ENCODE peak calls at places on chromosomes 3 and 15, in four cellular contexts. J, L, P and C are unnamed samples.

GRCh38 chr15:101501703-101502373 is 12.3 kb upstream of the PCSK6 start:
- DNase-seq in P (no peak), L (no peak), J (peak), C (no peak)

GRCh38 chr3:108283006-108283405 is 13.3 kb upstream of the HHLA2 start:
- DNase-seq in J (no peak), P (no peak), L (no peak), C (no peak)

GRCh38 chr15:25596644-25597562 is 158.1 kb upstream of the UBE3A start:
- DNase-seq in J (no peak), P (no peak), L (no peak), C (no peak)

GRCh38 chr15:68208641-68209240 is 3.6 kb upstream of the CALML4 start:
- DNase-seq in J (no peak), P (no peak), L (peak), C (peak)

GRCh38 chr3:196499807-196500524 is 3.6 kb downstream of the RNF168 start:
- DNase-seq in P (no peak), L (no peak), J (no peak), C (no peak)

GRCh38 chr15:32790352-32790999 is 72.7 kb downstream of the GREM1 start:
- DNase-seq in L (no peak), P (no peak), J (no peak), C (no peak)

GRCh38 chr3:52070724-52071621 is 14.6 kb upstream of the DUSP7 start:
- DNase-seq in J (peak), L (peak), P (no peak), C (no peak)

GRCh38 chr3:3991598-3991997 is 192.4 kb downstream of the LRRN1 start:
- DNase-seq in L (no peak), P (no peak), J (no peak), C (no peak)

GRCh38 chr3:127970966-127971592 is 56.0 kb downstream of the KBTBD12 start:
- DNase-seq in P (peak), L (no peak), J (no peak), C (no peak)

GRCh38 chr3:5317572-5317971 is 130.1 kb downstream of the EDEM1 start:
- DNase-seq in P (no peak), J (no peak), L (no peak), C (no peak)

GRCh38 chr3:16311960-16312451 is 47.0 kb downstream of the OXNAD1 start:
- DNase-seq in J (no peak), P (no peak), L (no peak), C (no peak)

GRCh38 chr15:74464216-74464615 is 3.3 kb upstream of the UBL7 start:
- DNase-seq in P (no peak), L (no peak), J (no peak), C (no peak)

GRCh38 chr15:42605281-42605744 is 29.9 kb downstream of the STARD9 start:
- DNase-seq in L (no peak), J (no peak), P (no peak), C (no peak)

GRCh38 chr15:90864507-90864906 is 3.9 kb upstream of the FURIN start:
- DNase-seq in P (no peak), J (no peak), L (no peak), C (no peak)

GRCh38 chr3:196268270-196269163 is 19.0 kb downstream of the PCYT1A start:
- DNase-seq in L (no peak), P (no peak), J (no peak), C (no peak)

GRCh38 chr3:190019020-190019419 is 101.7 kb downstream of the P3H2 start:
- DNase-seq in L (no peak), P (no peak), J (no peak), C (no peak)

GRCh38 chr3:14213066-14213774 is 34.6 kb downstream of the LSM3 start:
- DNase-seq in P (no peak), L (no peak), J (no peak), C (no peak)

GRCh38 chr15:74242296-74242929 is 6.3 kb downstream of the CCDC33 start:
- DNase-seq in L (no peak), J (no peak), P (no peak), C (no peak)

GRCh38 chr3:124577494-124578167 is 152.6 kb upstream of the UMPS start:
- DNase-seq in J (no peak), L (no peak), P (no peak), C (no peak)

GRCh38 chr3:137771401-137772230 is 7.5 kb downstream of the SOX14 start:
- DNase-seq in L (no peak), P (no peak), J (no peak), C (no peak)

GRCh38 chr3:129413687-129414506 is 14.5 kb downstream of the EFCAB12 start:
- DNase-seq in L (no peak), P (no peak), J (no peak), C (no peak)

DNA sequence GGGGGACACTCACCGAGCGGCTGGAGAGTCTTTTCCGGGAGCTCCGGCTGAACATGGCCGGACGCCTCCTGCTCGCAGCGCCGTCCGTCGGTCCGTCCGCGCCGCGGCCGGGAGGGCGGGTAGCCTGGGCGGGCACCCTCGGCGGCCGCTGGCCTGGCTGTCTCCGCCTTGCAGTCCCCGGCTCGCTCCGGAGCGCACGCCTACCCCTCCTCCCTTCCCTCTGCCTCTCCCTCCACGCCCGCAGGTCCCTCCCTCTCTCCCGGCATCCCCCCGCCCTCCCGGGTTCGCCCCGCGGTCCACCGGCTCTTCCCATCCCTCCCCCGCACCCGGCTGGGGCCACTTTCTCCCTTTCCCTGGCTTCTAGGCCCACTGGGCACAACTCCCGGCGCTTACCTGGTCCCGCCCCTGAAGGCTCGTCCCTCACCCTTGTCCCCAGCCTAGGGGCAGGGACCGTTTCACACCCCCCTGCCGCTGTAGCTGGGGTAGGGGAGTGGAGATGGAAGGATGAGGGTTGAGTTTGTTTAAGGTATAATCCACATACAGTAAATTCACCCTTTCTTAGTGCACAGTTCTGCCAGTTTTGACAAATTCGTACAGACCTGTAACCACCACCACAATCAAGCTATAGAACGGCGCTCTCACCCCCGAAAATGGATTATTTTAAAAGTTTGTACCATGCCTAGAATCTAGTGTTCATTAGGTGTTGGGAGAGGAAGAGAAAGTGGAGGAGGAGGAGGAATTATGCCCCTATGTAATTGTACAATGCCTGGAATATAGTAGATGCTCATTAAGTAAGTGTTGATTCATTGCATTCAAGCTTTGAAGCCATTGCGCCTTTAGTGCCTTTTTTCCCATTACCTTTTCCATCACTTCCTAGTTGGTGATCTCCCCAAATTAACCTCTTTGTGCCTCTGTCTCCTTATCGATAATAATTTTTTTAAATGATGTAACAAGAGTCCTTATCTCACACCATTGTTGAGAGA is 220.3 kb upstream of the PRICKLE2 start:
- DNase-seq in P (no peak), L (no peak), J (peak), C (no peak)
- H3K4me3 ChIP-seq in P (peak), L (peak), J (peak), C (peak)

DNA sequence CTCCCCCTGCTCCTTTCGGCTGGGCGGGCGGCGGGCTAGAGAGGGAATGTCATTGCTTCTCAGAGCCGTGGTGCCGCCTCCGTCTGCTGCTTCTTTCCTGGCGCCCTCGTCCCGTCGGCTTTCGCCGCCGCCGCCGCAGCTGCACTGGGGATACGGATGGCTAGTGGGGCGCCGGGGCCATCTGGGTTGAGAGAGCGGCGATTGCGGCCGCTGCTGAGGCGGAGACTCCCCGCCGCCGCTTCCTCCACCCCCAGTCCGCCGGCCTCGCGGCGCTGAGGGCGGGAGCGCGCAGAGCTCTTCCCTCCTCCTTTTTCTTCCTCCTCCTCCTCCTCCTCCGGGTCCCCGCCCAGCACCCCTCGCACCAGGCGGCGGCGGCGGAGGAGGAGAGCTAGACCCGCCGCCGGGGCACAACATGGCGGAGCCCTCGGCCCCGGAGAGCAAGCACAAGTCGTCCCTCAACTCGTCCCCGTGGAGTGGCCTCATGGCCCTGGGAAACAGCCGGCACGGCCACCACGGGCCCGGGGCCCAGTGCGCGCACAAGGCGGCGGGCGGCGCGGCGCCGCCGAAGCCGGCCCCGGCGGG is at the start of gene STT3B:
- DNase-seq in J (peak), P (no peak), L (peak), C (no peak)
- TF ChIP-seq CTCF in J (no peak), P (no peak), L (no peak), C (no peak)

GRCh38 chr3:61978460-61979419 is 394.6 kb downstream of the FEZF2 start:
- DNase-seq in J (no peak), P (no peak), L (no peak), C (no peak)

GRCh38 chr3:61981005-61981404 is 392.3 kb downstream of the FEZF2 start:
- DNase-seq in J (no peak), P (no peak), L (no peak), C (no peak)

GRCh38 chr3:61975936-61976335 is 397.4 kb downstream of the FEZF2 start:
- DNase-seq in P (no peak), J (no peak), L (no peak), C (no peak)

GRCh38 chr3:61983479-61983878 is 389.9 kb downstream of the FEZF2 start:
- DNase-seq in P (no peak), J (no peak), L (no peak), C (no peak)

GRCh38 chr3:61979645-61980430 is 393.5 kb downstream of the FEZF2 start:
- DNase-seq in L (no peak), P (no peak), J (no peak), C (no peak)
- H3K27ac ChIP-seq in L (peak), P (no peak), J (no peak), C (no peak)

DNA sequence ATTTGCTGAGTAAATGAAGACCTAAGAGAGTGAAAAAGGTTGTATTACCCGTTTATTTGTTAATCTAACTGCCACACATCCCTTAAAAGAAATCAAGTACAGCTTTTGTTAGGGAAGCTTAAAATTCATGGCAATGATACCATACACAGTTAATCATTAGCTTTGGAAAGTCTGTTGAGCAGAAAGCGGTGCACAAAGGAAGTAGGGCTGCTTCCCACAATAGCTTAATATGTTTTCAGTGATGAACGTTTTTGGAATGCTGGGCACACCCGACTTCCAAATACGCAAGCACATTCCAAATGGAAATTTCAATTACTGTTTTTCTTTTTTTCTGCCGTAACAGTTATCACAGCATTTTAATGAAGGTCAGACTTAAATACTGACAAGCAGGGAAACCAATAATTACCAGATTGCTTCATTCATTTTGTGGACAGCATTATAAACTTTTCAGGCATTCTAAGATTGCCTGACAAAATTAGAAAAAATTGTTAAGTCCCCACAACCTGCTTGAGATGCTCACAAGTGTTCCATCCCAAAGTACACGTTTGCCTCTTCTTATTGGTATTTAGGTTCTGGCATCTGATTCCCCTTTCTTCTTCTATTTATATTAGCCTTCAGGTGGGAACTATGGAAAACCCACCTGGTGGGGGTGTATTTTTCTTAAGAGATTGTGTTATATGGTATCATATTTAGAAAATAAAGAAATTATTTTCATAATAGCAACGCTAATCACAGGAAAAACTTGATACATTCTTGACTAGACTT is 1.1 kb upstream of the ECT2 start:
- DNase-seq in J (no peak), L (no peak), P (peak), C (no peak)
- H3K4me3 ChIP-seq in J (peak), L (peak), P (peak), C (peak)

GRCh38 chr3:134334231-134334900 is 39.9 kb downstream of the AMOTL2 start:
- DNase-seq in L (no peak), J (no peak), P (no peak), C (peak)

GRCh38 chr3:134334901-134335280 is 39.4 kb downstream of the AMOTL2 start:
- DNase-seq in P (no peak), L (no peak), J (no peak), C (peak)

GRCh38 chr3:134331811-134332199 is 42.4 kb downstream of the AMOTL2 start:
- DNase-seq in L (no peak), J (no peak), P (no peak), C (no peak)

GRCh38 chr3:134332344-134332743 is 41.9 kb downstream of the AMOTL2 start:
- DNase-seq in J (no peak), P (no peak), L (no peak), C (no peak)

DNA sequence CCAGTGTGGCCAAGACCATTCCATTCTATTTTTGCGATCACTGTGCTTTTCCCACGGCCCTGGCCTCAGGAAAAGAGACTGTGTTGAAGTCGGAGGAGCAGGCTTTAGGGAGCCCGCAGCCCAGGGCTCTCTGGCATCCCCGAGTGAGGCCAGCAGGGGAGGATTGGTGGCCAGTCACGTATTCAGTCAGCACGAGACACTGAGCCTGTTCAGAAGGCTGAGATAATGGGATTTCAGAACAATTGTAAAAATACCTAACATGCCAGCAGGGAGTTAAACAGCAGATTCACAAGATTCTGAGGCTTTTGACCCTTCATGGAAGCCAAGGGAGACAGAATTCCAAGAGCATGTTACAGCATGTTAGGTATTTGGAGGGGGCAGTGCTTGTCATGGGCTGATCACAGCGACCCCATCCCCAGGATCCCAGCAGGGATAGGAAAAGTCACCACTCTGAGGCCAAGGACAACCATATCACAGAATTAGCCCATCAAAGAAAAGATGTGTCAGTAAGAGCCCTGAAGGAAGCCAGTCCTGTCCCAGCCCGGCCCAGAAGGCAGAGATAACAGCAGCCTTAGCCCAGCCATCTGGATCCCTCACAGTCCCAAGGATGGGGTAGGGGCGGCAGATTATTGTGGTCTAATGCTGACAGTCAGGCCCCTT is 40.6 kb downstream of the AMOTL2 start:
- DNase-seq in J (no peak), P (no peak), L (peak), C (peak)
- TF ChIP-seq CTCF in J (no peak), P (no peak), L (peak), C (no peak)

GRCh38 chr15:56725386-56725785 is 7.9 kb downstream of the ZNF280D start:
- DNase-seq in L (no peak), J (no peak), P (no peak), C (no peak)
- H3K27ac ChIP-seq in L (no peak), J (no peak), P (no peak), C (no peak)

GRCh38 chr15:41286665-41287333 is 45.6 kb downstream of the OIP5 start:
- DNase-seq in L (no peak), J (no peak), P (no peak), C (no peak)
- H3K4me3 ChIP-seq in L (no peak), J (no peak), P (no peak), C (no peak)

GRCh38 chr3:142134799-142135325 is 14.5 kb downstream of the TFDP2 start:
- DNase-seq in J (no peak), L (no peak), P (no peak), C (no peak)

GRCh38 chr3:142124243-142124642 is 25.1 kb downstream of the TFDP2 start:
- DNase-seq in P (no peak), L (no peak), J (no peak), C (no peak)

GRCh38 chr3:142127941-142128658 is 21.2 kb downstream of the TFDP2 start:
- DNase-seq in L (no peak), P (no peak), J (no peak), C (no peak)

DNA sequence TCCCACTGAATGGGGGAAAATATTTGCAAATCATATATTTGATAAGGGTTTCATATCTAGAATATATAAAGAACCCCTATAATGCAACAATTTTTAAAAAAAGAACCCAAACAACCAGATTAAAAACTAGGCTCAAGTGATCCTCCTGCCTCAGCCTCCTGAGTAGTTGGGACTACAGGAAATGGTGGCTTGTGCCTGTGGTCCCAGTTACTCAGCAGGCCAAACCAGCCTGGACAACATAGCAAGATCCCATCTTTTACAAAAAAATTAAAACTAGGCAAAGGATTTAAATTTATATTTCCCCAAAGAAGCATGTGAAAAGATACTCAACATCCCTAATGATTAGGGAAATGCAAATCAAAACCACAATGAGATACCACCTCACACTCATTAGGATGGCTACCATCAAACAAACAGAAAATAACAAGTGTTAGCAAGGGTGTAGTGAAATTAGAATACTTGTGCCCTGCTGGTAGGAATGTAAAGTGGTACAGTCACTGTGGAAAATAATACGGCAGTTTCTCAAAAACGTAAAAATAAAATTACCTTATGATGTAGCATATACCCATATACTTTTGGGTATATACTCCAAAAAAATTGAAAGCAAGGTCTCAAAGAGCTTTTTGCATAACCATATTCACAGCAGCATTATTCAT is 19.7 kb downstream of the TFDP2 start:
- DNase-seq in J (no peak), L (no peak), P (no peak), C (no peak)
- TF ChIP-seq CTCF in J (no peak), L (no peak), P (peak), C (no peak)